ENCODE peak calls at places on chromosomes 7 and 10, in eight cellular contexts. P is stomach, K is H1, X is SK-N-SH, U is K562, S is vagina, L is endothelial cell of umbilical vein, T is GM12878. O is an unnamed sample.

GRCh38 chr10:48606530-48607355 is 1.9 kb upstream of the ARHGAP22 start:
- DNase-seq in P (no peak), K (no peak), X (no peak), U (no peak), S (peak), L (peak), T (no peak), O (no peak)

GRCh38 chr10:24214762-24215161 is 5.8 kb downstream of the KIAA1217 start:
- DNase-seq in P (peak), K (no peak), X (no peak), U (no peak), S (peak), L (no peak), T (no peak), O (no peak)

GRCh38 chr10:110376021-110376773 is 71.5 kb upstream of the SMNDC1 start:
- DNase-seq in P (no peak), K (no peak), X (no peak), U (no peak), S (no peak), L (peak), T (no peak), O (no peak)

GRCh38 chr10:46020871-46021553 is 9.4 kb downstream of the NCOA4 start:
- DNase-seq in P (no peak), K (no peak), X (no peak), U (no peak), S (no peak), L (no peak), T (no peak), O (no peak)

GRCh38 chr10:59792812-59793211 is 39.6 kb upstream of the MRLN start:
- DNase-seq in P (no peak), K (no peak), X (no peak), U (no peak), S (no peak), L (no peak), T (no peak), O (no peak)

GRCh38 chr7:32378991-32379390 is 111.2 kb downstream of the LSM5 start:
- DNase-seq in P (no peak), K (no peak), X (no peak), U (no peak), S (no peak), L (no peak), T (no peak), O (no peak)

GRCh38 chr7:105905209-105905910 is 29.0 kb upstream of the ATXN7L1 start:
- DNase-seq in P (no peak), K (peak), X (no peak), U (no peak), S (no peak), L (no peak), T (no peak), O (no peak)

GRCh38 chr10:71357792-71358265 is 38.8 kb downstream of the SLC29A3 start:
- DNase-seq in P (no peak), K (no peak), X (peak), U (peak), S (no peak), L (no peak), T (no peak), O (no peak)

GRCh38 chr7:2049111-2049781 is 183.5 kb downstream of the MAD1L1 start:
- DNase-seq in P (no peak), K (no peak), X (no peak), U (no peak), S (no peak), L (no peak), T (no peak), O (no peak)

GRCh38 chr7:100126239-100126930 is 382 bp upstream of the MBLAC1 start:
- DNase-seq in P (no peak), K (no peak), X (no peak), U (no peak), S (no peak), L (no peak), T (no peak), O (no peak)

GRCh38 chr7:32890553-32891045 is 961 bp downstream of the KBTBD2 start:
- DNase-seq in P (no peak), K (no peak), X (peak), U (no peak), S (no peak), L (no peak), T (peak), O (peak)

GRCh38 chr7:96998765-96999164 is 6.6 kb upstream of the DLX6 start:
- DNase-seq in P (no peak), K (no peak), X (no peak), U (no peak), S (no peak), L (no peak), T (no peak), O (no peak)

GRCh38 chr10:101289541-101289940 is 60.3 kb upstream of the LBX1 start:
- DNase-seq in P (no peak), K (no peak), X (no peak), U (no peak), S (no peak), L (no peak), T (no peak), O (no peak)

GRCh38 chr10:29177266-29177832 is 111.5 kb upstream of the LYZL1 start:
- DNase-seq in P (no peak), K (no peak), X (no peak), U (no peak), S (no peak), L (peak), T (no peak), O (no peak)

GRCh38 chr10:113987805-113988204 is 55.9 kb upstream of the ADRB1 start:
- DNase-seq in P (no peak), K (no peak), X (no peak), U (no peak), S (peak), L (no peak), T (no peak), O (no peak)

GRCh38 chr7:155465761-155466141 is 7.8 kb downstream of the EN2 start:
- DNase-seq in P (no peak), K (no peak), X (peak), U (no peak), S (no peak), L (no peak), T (no peak), O (no peak)

GRCh38 chr7:114711244-114711643 is 210.7 kb upstream of the MDFIC start:
- DNase-seq in P (no peak), K (no peak), X (no peak), U (no peak), S (no peak), L (no peak), T (no peak), O (no peak)

GRCh38 chr7:106570146-106570545 is 90.8 kb downstream of the CCDC71L start:
- DNase-seq in P (no peak), K (no peak), X (no peak), U (no peak), S (no peak), L (no peak), T (no peak), O (no peak)

GRCh38 chr10:53111529-53111928 is 338.9 kb upstream of the MBL2 start:
- DNase-seq in P (no peak), K (no peak), X (no peak), U (no peak), S (no peak), L (no peak), T (no peak), O (no peak)

GRCh38 chr10:22341190-22341935 is 3.9 kb upstream of the SPAG6 start:
- DNase-seq in P (no peak), K (no peak), X (peak), U (no peak), S (no peak), L (peak), T (no peak), O (no peak)

GRCh38 chr10:77485847-77486246 is 151.8 kb downstream of the KCNMA1 start:
- DNase-seq in P (no peak), K (no peak), X (no peak), U (no peak), S (no peak), L (no peak), T (no peak), O (no peak)
- H3K27ac ChIP-seq in P (no peak), K (no peak), X (no peak), U (no peak), S (no peak), L (no peak), T (no peak), O (no peak)

GRCh38 chr10:11292576-11293302 is 275.1 kb downstream of the CELF2 start:
- DNase-seq in P (no peak), K (no peak), X (no peak), U (no peak), S (no peak), L (no peak), T (no peak), O (no peak)

GRCh38 chr10:11295492-11295891 is 277.8 kb downstream of the CELF2 start:
- DNase-seq in P (no peak), K (no peak), X (no peak), U (no peak), S (peak), L (no peak), T (no peak), O (no peak)

GRCh38 chr10:11294831-11295230 is 277.2 kb downstream of the CELF2 start:
- DNase-seq in P (no peak), K (no peak), X (no peak), U (no peak), S (peak), L (peak), T (no peak), O (no peak)

GRCh38 chr10:11290156-11290890 is 272.7 kb downstream of the CELF2 start:
- DNase-seq in P (no peak), K (no peak), X (no peak), U (no peak), S (peak), L (no peak), T (no peak), O (no peak)

GRCh38 chr10:11293332-11293731 is 275.7 kb downstream of the CELF2 start:
- DNase-seq in P (no peak), K (no peak), X (no peak), U (no peak), S (peak), L (no peak), T (no peak), O (no peak)
- TF ChIP-seq POLR2AphosphoS5 in P (no peak), K (no peak), X (no peak), U (no peak), S (no peak), L (no peak), T (no peak), O (no peak)

GRCh38 chr7:29282819-29283414 is 88.3 kb downstream of the CHN2 start:
- DNase-seq in P (no peak), K (no peak), X (no peak), U (no peak), S (no peak), L (no peak), T (no peak), O (no peak)

GRCh38 chr7:29285861-29286260 is 91.3 kb downstream of the CHN2 start:
- DNase-seq in P (no peak), K (no peak), X (no peak), U (no peak), S (no peak), L (no peak), T (no peak), O (no peak)

GRCh38 chr7:29284586-29285450 is 90.2 kb downstream of the CHN2 start:
- DNase-seq in P (no peak), K (no peak), X (no peak), U (no peak), S (no peak), L (no peak), T (no peak), O (no peak)

GRCh38 chr7:29287366-29287765 is 92.8 kb downstream of the CHN2 start:
- DNase-seq in P (no peak), K (no peak), X (no peak), U (no peak), S (no peak), L (peak), T (no peak), O (no peak)

GRCh38 chr7:29285451-29285807 is 90.9 kb downstream of the CHN2 start:
- DNase-seq in P (no peak), K (no peak), X (no peak), U (no peak), S (no peak), L (no peak), T (peak), O (no peak)
- H3K27ac ChIP-seq in P (no peak), K (no peak), X (peak), U (no peak), S (no peak), L (no peak), T (no peak), O (no peak)

GRCh38 chr7:44962483-44963251 is 16.1 kb downstream of the MYO1G start:
- DNase-seq in P (peak), K (no peak), X (peak), U (no peak), S (no peak), L (peak), T (no peak), O (no peak)

GRCh38 chr7:44959956-44960640 is 18.7 kb downstream of the MYO1G start:
- DNase-seq in P (no peak), K (no peak), X (peak), U (no peak), S (no peak), L (no peak), T (no peak), O (no peak)

GRCh38 chr7:44963526-44964290 is 15.1 kb downstream of the MYO1G start:
- DNase-seq in P (no peak), K (no peak), X (peak), U (no peak), S (no peak), L (no peak), T (no peak), O (no peak)

GRCh38 chr7:44964384-44964830 is 14.4 kb downstream of the MYO1G start:
- DNase-seq in P (no peak), K (no peak), X (peak), U (peak), S (no peak), L (peak), T (no peak), O (no peak)

GRCh38 chr7:44961844-44962482 is 16.9 kb downstream of the MYO1G start:
- DNase-seq in P (no peak), K (no peak), X (peak), U (no peak), S (no peak), L (no peak), T (no peak), O (no peak)
- TF ChIP-seq POLR2AphosphoS5 in P (no peak), K (no peak), X (no peak), U (no peak), S (no peak), L (no peak), T (peak), O (no peak)

GRCh38 chr10:79400567-79401004 is 44.8 kb downstream of the ZCCHC24 start:
- DNase-seq in P (peak), K (no peak), X (peak), U (peak), S (no peak), L (no peak), T (no peak), O (no peak)
- H3K27ac ChIP-seq in P (no peak), K (no peak), X (peak), U (no peak), S (no peak), L (no peak), T (no peak), O (no peak)

GRCh38 chr10:86801995-86802394 is 45.6 kb downstream of the BMPR1A start:
- DNase-seq in P (no peak), K (no peak), X (no peak), U (no peak), S (no peak), L (no peak), T (no peak), O (no peak)

GRCh38 chr10:86798030-86798429 is 41.6 kb downstream of the BMPR1A start:
- DNase-seq in P (no peak), K (no peak), X (no peak), U (no peak), S (no peak), L (no peak), T (no peak), O (no peak)

GRCh38 chr10:86795353-86795752 is 38.9 kb downstream of the BMPR1A start:
- DNase-seq in P (no peak), K (no peak), X (peak), U (peak), S (no peak), L (no peak), T (no peak), O (no peak)

GRCh38 chr10:86799188-86799845 is 42.9 kb downstream of the BMPR1A start:
- DNase-seq in P (no peak), K (no peak), X (no peak), U (no peak), S (no peak), L (no peak), T (no peak), O (no peak)

DNA sequence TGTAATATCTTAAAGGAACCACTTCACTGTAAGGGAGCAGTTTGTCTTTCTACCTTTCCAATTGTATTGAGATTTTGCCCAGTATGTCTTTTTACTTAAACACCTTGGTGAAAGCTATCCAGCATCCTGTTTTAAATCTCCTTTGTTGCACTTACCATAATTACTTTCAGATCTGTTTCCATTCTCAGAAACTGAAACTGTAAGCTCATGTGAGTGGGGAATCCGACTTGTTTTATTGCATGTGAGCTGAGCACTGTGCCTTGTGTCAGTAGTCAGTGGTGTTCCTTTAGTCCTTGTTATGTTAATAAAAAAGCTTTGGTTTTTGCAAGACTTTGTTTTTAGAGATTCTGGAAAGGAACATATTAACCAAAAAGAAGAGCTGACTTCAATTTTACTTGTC is 42.2 kb downstream of the BMPR1A start:
- DNase-seq in P (no peak), K (no peak), X (no peak), U (no peak), S (no peak), L (no peak), T (peak), O (no peak)
- TF ChIP-seq POLR2AphosphoS5 in P (no peak), K (no peak), X (no peak), U (no peak), S (no peak), L (no peak), T (no peak), O (no peak)

GRCh38 chr10:13892871-13893270 is 306.1 kb downstream of the PRPF18 start:
- DNase-seq in P (no peak), K (no peak), X (no peak), U (no peak), S (no peak), L (no peak), T (no peak), O (no peak)

GRCh38 chr10:13890617-13891541 is 304.1 kb downstream of the PRPF18 start:
- DNase-seq in P (no peak), K (no peak), X (peak), U (no peak), S (no peak), L (peak), T (no peak), O (no peak)

GRCh38 chr10:13891542-13892431 is 305.0 kb downstream of the PRPF18 start:
- DNase-seq in P (no peak), K (no peak), X (peak), U (no peak), S (no peak), L (peak), T (no peak), O (no peak)

GRCh38 chr10:13893926-13894325 is 307.2 kb downstream of the PRPF18 start:
- DNase-seq in P (no peak), K (no peak), X (peak), U (no peak), S (no peak), L (peak), T (no peak), O (no peak)

GRCh38 chr10:13894412-13895093 is 307.8 kb downstream of the PRPF18 start:
- DNase-seq in P (no peak), K (no peak), X (no peak), U (no peak), S (no peak), L (peak), T (no peak), O (no peak)
- H3K27ac ChIP-seq in P (no peak), K (no peak), X (peak), U (no peak), S (no peak), L (peak), T (no peak), O (no peak)

DNA sequence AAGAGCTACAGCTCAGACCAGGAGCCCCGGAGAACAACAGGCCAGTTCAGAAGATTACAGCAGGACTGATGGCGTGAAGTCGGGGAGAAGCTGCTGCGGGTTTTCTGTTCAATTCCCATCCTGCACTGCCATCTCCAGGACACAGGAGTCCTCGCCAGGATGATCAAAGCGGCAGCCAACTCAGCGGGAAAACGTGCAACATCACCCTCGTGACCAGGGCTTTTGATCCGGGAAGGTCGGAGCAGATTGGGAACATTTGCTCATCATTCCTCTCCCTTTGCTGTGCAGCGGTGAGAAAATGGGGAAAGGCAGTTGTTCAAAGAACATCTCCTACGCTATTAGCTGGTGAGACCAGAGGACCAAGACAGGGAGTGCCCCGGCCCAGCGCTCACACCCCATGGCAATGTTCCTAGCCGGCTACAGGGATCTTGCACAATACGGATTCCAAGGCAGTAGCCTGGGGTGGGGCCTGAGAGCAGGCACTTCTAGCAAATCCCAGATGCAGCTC is 50.4 kb upstream of the FOXK1 start:
- DNase-seq in P (peak), K (peak), X (peak), U (peak), S (peak), L (peak), T (no peak), O (peak)
- TF ChIP-seq POLR2AphosphoS5 in P (peak), K (no peak), X (no peak), U (no peak), S (peak), L (no peak), T (no peak), O (peak)

GRCh38 chr7:150790416-150791075 is 9.6 kb downstream of the TMEM176B start:
- DNase-seq in P (no peak), K (no peak), X (peak), U (no peak), S (no peak), L (no peak), T (no peak), O (no peak)

GRCh38 chr7:150791304-150791703 is 8.9 kb downstream of the TMEM176B start:
- DNase-seq in P (no peak), K (no peak), X (peak), U (no peak), S (no peak), L (no peak), T (no peak), O (no peak)

GRCh38 chr7:150787321-150788281 is 12.6 kb downstream of the TMEM176B start:
- DNase-seq in P (no peak), K (no peak), X (peak), U (peak), S (no peak), L (no peak), T (peak), O (no peak)

GRCh38 chr7:150791746-150792452 is 8.3 kb downstream of the TMEM176B start:
- DNase-seq in P (no peak), K (no peak), X (peak), U (no peak), S (no peak), L (no peak), T (no peak), O (no peak)

GRCh38 chr7:150788474-150789269 is 11.5 kb downstream of the TMEM176B start:
- DNase-seq in P (no peak), K (no peak), X (peak), U (no peak), S (no peak), L (no peak), T (no peak), O (no peak)
- H3K27ac ChIP-seq in P (peak), K (no peak), X (peak), U (no peak), S (peak), L (no peak), T (no peak), O (peak)

O was measured in breast epithelium.